ENCODE peak calls at places on chromosomes 7 and 10, in nine cellular contexts. G is mammary epithelial cell; D is prostate gland; Y is left ventricle myocardium inferior; V is effector memory CD4-positive, alpha-beta T cell; I is right atrium auricular region; S is aorta; E is ovary; M is mesendoderm. P is an unnamed sample. For H3K36me3, the result is how much of the 10 kb centered on the place peaks cover.

GRCh38 chr10:100355069-100355468 is 8.0 kb downstream of the SCD start:
- DNase-seq in G (no peak), D (no peak), Y (no peak), V (no peak), I (no peak), S (no peak), E (no peak), M (no peak), P (no peak)

GRCh38 chr10:97686301-97686961 is 610 bp downstream of the AVPI1 start:
- DNase-seq in G (no peak), D (no peak), Y (no peak), V (no peak), I (no peak), S (no peak), E (no peak), M (no peak), P (no peak)

GRCh38 chr7:155009570-155010157 is 6.7 kb upstream of the PAXIP1 start:
- DNase-seq in G (no peak), D (no peak), Y (no peak), V (no peak), I (no peak), S (no peak), E (no peak), M (peak), P (peak)

GRCh38 chr10:86149264-86149663 is 217.3 kb downstream of the GRID1 start:
- DNase-seq in G (no peak), D (no peak), Y (no peak), V (no peak), I (no peak), S (no peak), E (no peak), M (peak), P (no peak)

GRCh38 chr10:132981746-132982145 is 39.4 kb upstream of the CFAP46 start:
- DNase-seq in G (no peak), D (no peak), Y (peak), V (no peak), I (no peak), S (no peak), E (no peak), M (no peak), P (no peak)

GRCh38 chr7:137508437-137509175 is 165.1 kb upstream of the PTN start:
- DNase-seq in G (peak), D (no peak), Y (no peak), V (no peak), I (no peak), S (no peak), E (no peak), M (peak), P (no peak)

GRCh38 chr7:55129409-55130078 is 110.7 kb downstream of the EGFR start:
- DNase-seq in G (peak), D (no peak), Y (no peak), V (no peak), I (no peak), S (no peak), E (peak), M (peak), P (no peak)

GRCh38 chr7:57177856-57178767 is 45.9 kb upstream of the ZNF479 start:
- DNase-seq in G (no peak), D (no peak), Y (no peak), V (no peak), I (no peak), S (no peak), E (no peak), M (no peak), P (no peak)

GRCh38 chr7:7481801-7482200 is 53.9 kb downstream of the COL28A1 start:
- DNase-seq in G (no peak), D (no peak), Y (no peak), V (no peak), I (no peak), S (no peak), E (no peak), M (no peak), P (no peak)

GRCh38 chr7:17680943-17681351 is 259.3 kb downstream of the SNX13 start:
- DNase-seq in G (peak), D (no peak), Y (no peak), V (no peak), I (no peak), S (no peak), E (no peak), M (no peak), P (peak)

GRCh38 chr7:2521952-2522591 is 2.5 kb downstream of the LFNG start:
- DNase-seq in G (peak), D (no peak), Y (peak), V (peak), I (no peak), S (no peak), E (no peak), M (no peak), P (no peak)

GRCh38 chr10:107230854-107231253 is 66.3 kb upstream of the SORCS1 start:
- DNase-seq in G (no peak), D (no peak), Y (no peak), V (no peak), I (no peak), S (no peak), E (no peak), M (no peak), P (no peak)

DNA sequence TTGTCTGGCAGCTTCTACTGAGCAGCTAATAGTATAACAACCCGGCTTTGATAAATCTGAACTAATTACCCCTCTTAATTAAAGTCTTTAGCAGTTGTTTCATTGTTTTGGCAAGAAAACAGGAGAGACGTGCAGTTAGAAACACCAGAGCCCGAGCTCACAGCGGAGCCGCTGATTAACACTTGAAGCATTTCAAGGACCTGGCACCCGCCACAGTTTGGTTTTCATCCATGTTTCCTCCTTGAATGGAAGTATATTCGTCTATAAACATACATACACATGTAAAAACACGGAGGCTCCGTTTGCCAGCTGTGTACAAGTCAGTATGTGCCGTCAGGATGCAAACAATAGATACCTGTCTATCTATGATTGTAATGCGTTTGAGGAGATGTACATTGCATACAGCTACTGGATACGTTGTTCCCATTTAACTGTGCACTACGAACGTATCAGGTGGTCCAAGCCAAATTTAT is 3.9 kb downstream of the FEZF1 start:
- DNase-seq in G (no peak), D (no peak), Y (no peak), V (no peak), I (no peak), S (no peak), E (no peak), M (peak), P (no peak)
- H3K4me3 ChIP-seq in G (no peak), D (no peak), Y (peak), V (no peak), I (no peak), S (no peak), E (no peak), M (no peak), P (no peak)

GRCh38 chr10:103095005-103095404 is 98.1 kb downstream of the NT5C2 start:
- DNase-seq in G (no peak), D (no peak), Y (no peak), V (no peak), I (no peak), S (no peak), E (no peak), M (no peak), P (no peak)
- H3K36me3 ChIP-seq in G (under half), D (under half), Y (half or more), V (half or more), I (half or more), S (under half), E (under half), M (under half), P (under half)

GRCh38 chr7:10476642-10477041 is 497.0 kb upstream of the PHF14 start:
- DNase-seq in G (no peak), D (no peak), Y (no peak), V (no peak), I (no peak), S (no peak), E (no peak), M (no peak), P (no peak)
- H3K4me3 ChIP-seq in G (no peak), D (no peak), Y (no peak), V (no peak), I (no peak), S (no peak), E (no peak), M (no peak), P (no peak)

DNA sequence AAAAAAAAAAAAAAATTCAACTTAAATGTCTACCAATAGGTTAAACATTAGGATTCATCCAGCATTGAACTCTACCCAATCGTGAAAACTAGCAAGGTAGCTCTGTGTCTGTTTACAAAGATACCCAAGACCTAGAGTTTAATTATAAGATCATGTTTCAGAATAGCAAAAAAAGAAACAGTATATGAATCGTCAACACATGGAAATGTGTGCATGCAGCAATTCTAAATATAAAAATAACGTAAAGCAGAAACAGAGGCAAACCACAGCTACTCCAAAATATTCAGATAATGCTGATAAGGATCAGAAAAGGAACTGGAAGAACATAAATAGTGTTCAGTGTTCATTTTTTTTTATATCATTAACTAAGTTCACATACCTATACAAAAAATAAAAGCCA is 68.7 kb downstream of the AFAP1L2 start:
- DNase-seq in G (no peak), D (no peak), Y (no peak), V (no peak), I (no peak), S (no peak), E (no peak), M (no peak), P (no peak)
- H3K36me3 ChIP-seq in G (under half), D (under half), Y (under half), V (under half), I (under half), S (under half), E (under half), M (under half), P (under half)

DNA sequence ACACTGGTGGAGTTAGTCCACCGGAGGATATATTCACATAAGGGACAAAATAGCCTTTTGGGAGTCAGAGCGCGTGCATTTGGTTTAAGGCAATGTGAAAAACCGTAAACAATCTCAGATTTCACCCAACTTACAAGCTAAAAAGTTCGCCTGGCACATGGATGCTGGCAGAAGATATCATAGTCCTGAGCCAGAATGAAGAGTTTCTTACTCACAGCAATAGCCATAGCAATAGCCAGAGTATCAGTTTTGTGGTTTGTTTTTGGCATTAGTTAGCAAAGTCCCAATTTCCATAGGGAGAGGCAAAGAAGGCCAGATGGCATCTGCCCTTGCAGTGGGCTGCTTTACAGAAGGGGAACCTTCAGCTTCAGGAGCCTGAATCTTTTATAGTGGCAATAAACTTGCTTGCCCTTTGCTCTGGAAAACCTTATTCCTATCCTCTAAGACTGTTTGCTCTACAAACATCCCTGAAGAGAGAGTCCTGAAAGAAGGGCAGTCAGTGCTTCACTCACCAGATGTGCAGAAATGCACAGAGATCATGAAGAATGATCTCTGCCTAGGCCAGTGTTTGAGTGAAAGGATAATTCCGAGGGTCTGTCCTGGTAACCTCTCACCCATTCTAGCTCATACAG is 28.7 kb upstream of the RSBN1L start:
- DNase-seq in G (no peak), D (no peak), Y (no peak), V (no peak), I (no peak), S (no peak), E (no peak), M (no peak), P (no peak)
- H3K4me3 ChIP-seq in G (no peak), D (no peak), Y (no peak), V (no peak), I (no peak), S (no peak), E (no peak), M (no peak), P (no peak)

GRCh38 chr10:103441206-103441605 is 11.0 kb downstream of the CALHM2 start:
- DNase-seq in G (no peak), D (no peak), Y (no peak), V (no peak), I (no peak), S (no peak), E (no peak), M (no peak), P (no peak)

GRCh38 chr10:103442031-103442461 is 10.1 kb downstream of the CALHM2 start:
- DNase-seq in G (no peak), D (no peak), Y (peak), V (no peak), I (peak), S (no peak), E (peak), M (no peak), P (no peak)

GRCh38 chr10:103441611-103442010 is 10.6 kb downstream of the CALHM2 start:
- DNase-seq in G (no peak), D (no peak), Y (no peak), V (no peak), I (no peak), S (no peak), E (no peak), M (no peak), P (no peak)

GRCh38 chr10:103439776-103440175 is 12.4 kb downstream of the CALHM2 start:
- DNase-seq in G (no peak), D (no peak), Y (no peak), V (no peak), I (no peak), S (no peak), E (no peak), M (no peak), P (no peak)

GRCh38 chr10:103440416-103440815 is 11.8 kb downstream of the CALHM2 start:
- DNase-seq in G (no peak), D (no peak), Y (no peak), V (no peak), I (no peak), S (no peak), E (no peak), M (no peak), P (no peak)
- H3K36me3 ChIP-seq in G (under half), D (under half), Y (half or more), V (half or more), I (half or more), S (under half), E (under half), M (under half), P (under half)

DNA sequence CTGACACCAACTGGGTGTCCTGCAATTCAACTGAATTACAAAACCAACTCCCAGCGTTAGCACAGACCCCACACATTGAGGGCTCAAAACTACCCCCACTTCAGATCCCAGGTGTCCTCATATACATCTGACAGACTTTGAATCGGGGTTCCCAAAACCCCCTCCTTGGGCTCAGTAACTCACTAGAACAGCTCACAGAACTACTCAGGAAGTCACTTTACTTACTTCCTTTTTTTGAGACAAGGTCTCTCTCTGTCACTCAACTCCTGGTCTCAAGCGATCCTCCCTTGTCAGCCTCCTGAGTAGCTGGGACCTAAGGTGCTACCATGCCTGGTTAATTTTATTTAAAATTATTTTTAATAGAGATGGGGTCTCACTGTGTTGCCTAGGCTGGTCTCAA is 456.0 kb downstream of the SDK1 start:
- DNase-seq in G (no peak), D (no peak), Y (no peak), V (no peak), I (no peak), S (no peak), E (no peak), M (no peak), P (no peak)
- H3K4me3 ChIP-seq in G (no peak), D (no peak), Y (no peak), V (no peak), I (no peak), S (no peak), E (no peak), M (no peak), P (no peak)

DNA sequence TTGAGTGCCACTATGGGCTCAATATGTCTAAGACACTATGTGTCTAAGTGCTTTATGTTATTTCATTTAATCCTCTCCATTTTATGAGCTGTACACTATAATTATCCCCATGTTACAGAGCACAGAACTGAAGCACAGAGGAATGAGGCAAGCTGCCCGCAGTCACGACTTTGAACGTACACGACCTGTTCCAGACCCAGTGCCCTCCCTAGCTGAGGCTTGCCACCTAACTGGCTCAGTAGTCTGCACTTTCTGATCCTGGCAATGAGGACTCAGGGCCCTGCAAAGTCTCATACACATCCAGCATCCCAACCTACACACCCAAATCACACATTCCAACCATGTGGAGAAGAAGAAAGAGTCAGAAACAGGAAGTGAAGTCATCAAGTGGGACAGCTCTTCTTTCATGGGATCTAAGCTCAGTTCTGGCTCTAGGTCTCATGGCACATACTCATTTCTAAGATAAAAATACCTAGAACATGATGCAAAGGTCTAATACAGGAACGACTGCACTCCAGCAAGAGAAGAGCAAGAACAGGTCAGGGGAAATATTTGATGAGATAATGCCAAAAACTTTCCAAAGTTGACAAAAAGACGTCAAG is 42.4 kb upstream of the DDC start:
- DNase-seq in G (no peak), D (no peak), Y (no peak), V (no peak), I (no peak), S (no peak), E (no peak), M (peak), P (no peak)
- H3K36me3 ChIP-seq in G (under half), D (under half), Y (half or more), V (under half), I (half or more), S (under half), E (under half), M (under half), P (under half)

P was measured in Caco-2.